ENCODE peak calls at places on chromosomes 11 and 22, in five cellular contexts. E is PC-3, V is MM.1S, L is GM23338, P is GM23248. C is an unnamed sample.

GRCh38 chr11:19867064-19867463 is 154.4 kb downstream of the NAV2 start:
- DNase-seq in E (no peak), V (no peak), L (no peak), P (no peak), C (no peak)

GRCh38 chr22:33332538-33332937 is 274.4 kb upstream of the SYN3 start:
- DNase-seq in E (no peak), V (no peak), L (no peak), P (no peak), C (peak)

GRCh38 chr11:2561283-2562180 is 116.7 kb downstream of the KCNQ1 start:
- DNase-seq in E (no peak), V (no peak), L (no peak), P (no peak), C (no peak)

GRCh38 chr22:39530136-39530535 is 2.4 kb downstream of the RPS19BP1 start:
- DNase-seq in E (no peak), V (no peak), L (no peak), P (no peak), C (no peak)

GRCh38 chr11:30919389-30920172 is 333.4 kb upstream of the MPPED2 start:
- DNase-seq in E (no peak), V (peak), L (no peak), P (peak), C (no peak)

GRCh38 chr11:27757953-27758352 is 57.7 kb upstream of the BDNF start:
- DNase-seq in E (peak), V (no peak), L (no peak), P (peak), C (no peak)

GRCh38 chr11:11779975-11780374 is 61.8 kb upstream of the USP47 start:
- DNase-seq in E (no peak), V (no peak), L (no peak), P (no peak), C (no peak)

GRCh38 chr11:68313574-68314202 is 1.3 kb downstream of the LRP5 start:
- DNase-seq in E (peak), V (no peak), L (peak), P (peak), C (peak)

GRCh38 chr11:63978551-63979235 is 4.3 kb downstream of the COX8A start:
- DNase-seq in E (no peak), V (no peak), L (peak), P (no peak), C (no peak)

GRCh38 chr11:34549271-34549670 is 35.7 kb upstream of the ELF5 start:
- DNase-seq in E (no peak), V (no peak), L (no peak), P (no peak), C (no peak)

GRCh38 chr22:28034760-28035401 is 115.8 kb upstream of the PITPNB start:
- DNase-seq in E (peak), V (no peak), L (no peak), P (peak), C (peak)

GRCh38 chr22:43818981-43819690 is 7.0 kb upstream of the EFCAB6 start:
- DNase-seq in E (no peak), V (no peak), L (no peak), P (no peak), C (no peak)

GRCh38 chr22:43819691-43820670 is 7.9 kb upstream of the EFCAB6 start:
- DNase-seq in E (no peak), V (no peak), L (no peak), P (no peak), C (no peak)

GRCh38 chr22:43821606-43822425 is 9.7 kb upstream of the EFCAB6 start:
- DNase-seq in E (no peak), V (no peak), L (no peak), P (no peak), C (peak)

GRCh38 chr22:43823353-43823908 is 11.3 kb upstream of the EFCAB6 start:
- DNase-seq in E (peak), V (no peak), L (peak), P (no peak), C (peak)

DNA sequence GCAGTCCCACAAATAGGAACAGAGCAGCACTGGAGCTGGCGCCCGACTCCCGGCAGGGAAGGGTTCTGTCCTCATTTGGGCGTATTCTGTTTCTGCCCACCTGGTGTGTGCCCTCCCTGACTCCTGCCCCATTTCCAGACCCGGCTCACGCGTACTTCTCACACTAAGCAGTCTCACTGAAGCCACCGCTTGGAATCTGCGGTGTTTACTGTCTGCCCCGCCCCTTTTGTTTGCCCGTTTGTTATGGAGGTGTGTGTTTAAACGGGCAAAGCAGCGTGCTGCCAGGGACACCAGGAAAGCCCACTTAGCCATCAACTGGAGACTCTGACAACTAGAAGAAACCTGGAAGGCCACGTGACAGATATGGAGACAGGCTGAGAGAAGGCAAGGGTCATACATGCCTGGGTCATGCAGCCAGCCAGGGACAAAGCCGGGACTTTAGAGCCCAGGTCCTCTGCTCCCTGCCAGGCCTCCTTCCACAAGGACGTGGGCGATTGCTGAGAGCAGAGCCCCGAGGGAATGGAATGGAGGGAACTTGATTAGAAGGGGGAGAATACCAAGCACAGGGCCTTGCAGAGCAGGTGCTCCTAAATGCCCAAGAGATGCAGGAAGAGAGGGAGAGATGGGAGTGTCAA is 8.7 kb upstream of the EFCAB6 start:
- DNase-seq in E (no peak), V (no peak), L (no peak), P (no peak), C (peak)
- TF ChIP-seq EZH2phosphoT487 in E (no peak), V (no peak), L (no peak), P (no peak), C (no peak)

GRCh38 chr11:57779275-57779674 is 17.7 kb downstream of the CTNND1 start:
- DNase-seq in E (peak), V (no peak), L (peak), P (peak), C (peak)
- H3K4me3 ChIP-seq in E (peak), V (no peak), L (peak), P (peak), C (no peak)

GRCh38 chr22:45844949-45845613 is 131.9 kb downstream of the WNT7B start:
- DNase-seq in E (no peak), V (no peak), L (peak), P (no peak), C (no peak)
- TF ChIP-seq EZH2phosphoT487 in E (no peak), V (no peak), L (no peak), P (no peak), C (no peak)

DNA sequence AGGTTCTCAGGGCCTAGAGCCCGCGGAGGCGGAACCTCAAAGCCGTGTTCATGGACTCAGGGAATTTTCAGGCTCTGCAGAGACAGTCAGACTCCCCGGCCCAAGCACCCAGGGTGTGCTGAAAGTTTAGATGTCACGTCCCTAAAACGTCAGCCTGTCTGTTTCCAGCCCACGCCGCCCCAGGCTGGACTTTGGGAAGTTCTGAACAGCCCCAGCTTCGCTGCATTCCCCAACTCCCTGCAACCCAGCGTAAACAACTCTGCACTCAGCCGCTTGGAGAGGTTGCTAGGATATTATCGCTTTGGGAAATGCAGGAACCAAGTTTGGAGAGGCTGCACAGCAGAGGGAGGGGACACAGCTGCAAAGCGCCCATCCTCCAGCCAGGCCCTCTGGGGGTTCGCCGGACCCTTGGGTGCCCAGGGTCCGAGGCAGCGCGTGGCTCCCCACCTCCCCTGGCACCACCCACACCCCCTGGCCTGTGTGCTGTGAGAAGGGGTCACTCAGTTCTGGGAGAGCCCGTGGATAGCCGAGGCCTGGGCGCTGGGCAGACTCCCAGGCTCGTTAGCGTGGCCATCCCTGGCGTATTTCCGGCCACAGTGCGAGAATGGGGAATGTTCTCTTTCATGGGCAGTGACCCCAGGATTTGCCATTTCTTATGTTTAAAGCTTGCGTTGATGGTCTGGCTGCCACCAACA is 120.5 kb upstream of the FGF3 start:
- DNase-seq in E (no peak), V (no peak), L (no peak), P (no peak), C (peak)
- H3K4me3 ChIP-seq in E (no peak), V (no peak), L (no peak), P (no peak), C (no peak)

GRCh38 chr22:42270178-42270511 is 308 bp downstream of the TCF20 start:
- DNase-seq in E (peak), V (no peak), L (peak), P (no peak), C (no peak)
- TF ChIP-seq EZH2phosphoT487 in E (no peak), V (no peak), L (no peak), P (no peak), C (no peak)

GRCh38 chr22:41912338-41913039 is 2.4 kb downstream of the SHISA8 start:
- DNase-seq in E (no peak), V (no peak), L (no peak), P (no peak), C (no peak)

GRCh38 chr22:41911292-41911611 is 3.6 kb downstream of the SHISA8 start:
- DNase-seq in E (no peak), V (no peak), L (no peak), P (no peak), C (no peak)

GRCh38 chr22:41913842-41914534 is 886 bp downstream of the SHISA8 start:
- DNase-seq in E (no peak), V (no peak), L (peak), P (peak), C (no peak)

GRCh38 chr22:41914611-41915034 is 251 bp downstream of the SHISA8 start:
- DNase-seq in E (no peak), V (no peak), L (no peak), P (no peak), C (no peak)

DNA sequence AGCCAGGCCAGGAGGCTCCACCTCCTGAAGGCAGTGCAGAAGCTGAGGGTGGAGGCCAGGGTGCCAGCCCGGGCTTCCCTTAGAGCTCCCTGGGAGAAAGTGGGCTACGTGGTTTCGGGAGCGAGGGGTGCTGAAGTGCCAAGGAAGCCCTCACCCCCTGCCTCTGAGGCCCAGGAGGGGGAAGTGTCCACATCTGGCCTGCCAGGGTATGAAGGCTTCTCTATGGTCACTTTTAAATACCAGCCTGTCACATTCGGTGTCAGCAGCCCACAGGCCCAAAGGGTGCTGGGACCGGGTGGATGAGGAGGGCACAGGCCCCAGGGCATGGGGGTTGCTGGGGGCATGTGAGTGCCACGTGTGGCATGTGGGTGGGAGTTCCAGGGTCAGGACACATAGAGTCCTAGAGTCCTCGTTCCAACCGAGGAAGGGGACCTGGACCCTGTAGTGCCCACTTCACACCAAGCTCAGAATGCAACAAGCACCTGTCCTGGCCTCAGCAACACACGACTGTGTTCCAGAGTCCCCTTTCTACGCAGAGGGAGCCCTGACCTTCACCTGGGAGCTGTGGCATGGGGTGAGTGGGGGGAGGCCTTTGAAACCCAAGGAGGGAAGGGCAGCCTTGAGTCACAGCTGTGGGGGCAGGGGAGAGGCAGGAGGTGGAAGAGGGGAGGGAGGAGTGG is 1.7 kb downstream of the SHISA8 start:
- DNase-seq in E (no peak), V (no peak), L (no peak), P (no peak), C (no peak)
- H3K4me3 ChIP-seq in E (no peak), V (no peak), L (no peak), P (no peak), C (no peak)

GRCh38 chr22:24421428-24421931 is 5.9 kb upstream of the ADORA2A start:
- DNase-seq in E (peak), V (peak), L (peak), P (no peak), C (peak)

GRCh38 chr22:24423519-24424000 is 3.8 kb upstream of the ADORA2A start:
- DNase-seq in E (peak), V (peak), L (peak), P (peak), C (peak)

GRCh38 chr22:24420072-24420976 is 7.1 kb upstream of the ADORA2A start:
- DNase-seq in E (no peak), V (no peak), L (peak), P (no peak), C (no peak)

GRCh38 chr22:24420977-24421343 is 6.4 kb upstream of the ADORA2A start:
- DNase-seq in E (no peak), V (no peak), L (no peak), P (no peak), C (no peak)

DNA sequence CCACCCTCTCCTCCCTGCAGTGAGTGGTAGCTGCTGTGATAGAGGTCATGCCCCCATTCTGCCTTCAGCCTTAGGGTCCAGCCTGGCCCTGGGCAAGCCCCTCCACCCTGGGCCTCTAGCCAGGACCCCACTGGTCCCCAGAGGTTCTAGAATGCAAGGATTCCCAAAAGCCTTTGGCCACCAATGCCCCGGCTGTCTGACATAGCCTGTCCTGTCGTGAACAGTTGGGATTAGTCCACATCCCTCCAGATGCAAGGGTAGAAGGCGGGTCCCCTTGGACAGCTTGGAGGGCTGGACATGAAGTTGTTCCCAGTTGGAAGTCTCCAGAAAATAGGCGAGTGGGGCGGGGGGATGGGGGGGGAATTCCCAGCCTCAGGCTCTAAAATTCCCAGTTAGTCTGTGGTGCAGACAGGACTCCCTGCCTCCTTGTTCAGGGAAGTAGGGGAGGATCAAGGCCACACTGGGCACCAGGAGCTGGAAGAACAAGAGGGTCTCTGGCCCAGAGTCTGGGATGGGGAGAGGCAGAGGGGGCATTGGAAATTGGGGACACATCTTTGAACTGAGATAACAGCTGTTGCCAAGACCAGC is 5.2 kb upstream of the ADORA2A start:
- DNase-seq in E (no peak), V (no peak), L (no peak), P (no peak), C (no peak)
- TF ChIP-seq EZH2phosphoT487 in E (no peak), V (no peak), L (no peak), P (no peak), C (no peak)

GRCh38 chr22:29479417-29480261 is at the start of gene NEFH:
- DNase-seq in E (no peak), V (no peak), L (peak), P (no peak), C (peak)
- H3K4me3 ChIP-seq in E (no peak), V (no peak), L (peak), P (peak), C (no peak)

DNA sequence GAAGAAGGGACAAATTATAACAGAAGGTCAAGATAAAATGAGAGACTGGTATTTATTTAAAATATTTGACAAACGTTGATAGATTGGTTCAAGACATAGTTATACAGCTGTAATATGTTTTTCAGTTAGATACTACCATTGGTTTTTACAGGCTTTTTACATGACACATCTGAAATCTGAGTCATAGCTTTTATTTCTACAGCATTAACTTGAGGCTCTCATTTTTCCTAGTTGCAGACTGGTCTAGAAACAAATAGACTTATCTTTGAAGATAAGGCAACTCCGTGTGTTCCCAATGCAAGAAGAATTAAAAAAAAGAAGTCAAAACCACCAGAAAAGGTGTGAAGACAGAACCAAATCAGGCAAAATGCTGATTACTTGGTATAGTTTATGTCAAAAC is 31.3 kb downstream of the CEP57 start:
- DNase-seq in E (peak), V (no peak), L (no peak), P (peak), C (no peak)
- TF ChIP-seq EZH2phosphoT487 in E (no peak), V (no peak), L (no peak), P (no peak), C (no peak)

GRCh38 chr22:36701941-36702640 is 1.5 kb downstream of the CACNG2 start:
- DNase-seq in E (no peak), V (no peak), L (no peak), P (no peak), C (no peak)

GRCh38 chr22:36701166-36701713 is 2.3 kb downstream of the CACNG2 start:
- DNase-seq in E (no peak), V (no peak), L (no peak), P (no peak), C (no peak)

GRCh38 chr22:36702832-36703210 is 731 bp downstream of the CACNG2 start:
- DNase-seq in E (no peak), V (no peak), L (peak), P (no peak), C (no peak)
- H3K4me3 ChIP-seq in E (no peak), V (no peak), L (peak), P (no peak), C (no peak)

C was measured in hepatocyte.